ENCODE peak calls at places on chromosome 15, in nine cellular contexts. L, X, D, Z, A, P, Y, U and E are unnamed samples.

GRCh38 chr15:94987085-94987484 is 755.7 kb downstream of the MCTP2 start:
- DNase-seq in L (no peak), X (no peak), D (no peak), Z (no peak), A (no peak), P (no peak), Y (no peak), U (no peak), E (no peak)

GRCh38 chr15:61818801-61819200 is 241.4 kb downstream of the VPS13C start:
- DNase-seq in L (no peak), X (no peak), D (no peak), Z (no peak), A (no peak), P (no peak), Y (no peak), U (no peak), E (no peak)

GRCh38 chr15:42929449-42929848 is 8.9 kb upstream of the TTBK2 start:
- DNase-seq in L (no peak), X (no peak), D (no peak), Z (no peak), A (no peak), P (no peak), Y (no peak), U (no peak), E (no peak)

GRCh38 chr15:62125763-62126162 is 39.3 kb downstream of the C2CD4B start:
- DNase-seq in L (no peak), X (no peak), D (no peak), Z (peak; percentile 66), A (no peak), P (no peak), Y (no peak), U (peak; percentile 61), E (no peak)

GRCh38 chr15:86830304-86830703 is 750.6 kb downstream of the AGBL1 start:
- DNase-seq in L (no peak), X (no peak), D (no peak), Z (no peak), A (no peak), P (no peak), Y (no peak), U (no peak), E (no peak)

GRCh38 chr15:72864681-72865080 is 81.1 kb upstream of the ADPGK start:
- DNase-seq in L (no peak), X (no peak), D (no peak), Z (no peak), A (no peak), P (no peak), Y (no peak), U (no peak), E (no peak)

GRCh38 chr15:60407406-60407805 is 9.6 kb upstream of the ANXA2 start:
- DNase-seq in L (no peak), X (no peak), D (peak; percentile 83), Z (no peak), A (no peak), P (no peak), Y (no peak), U (peak; percentile 92), E (no peak)

GRCh38 chr15:98560338-98560737 is 88.0 kb upstream of the IGF1R start:
- DNase-seq in L (no peak), X (no peak), D (no peak), Z (no peak), A (no peak), P (no peak), Y (no peak), U (no peak), E (no peak)

GRCh38 chr15:64713592-64713991 is 61.8 kb downstream of the RBPMS2 start:
- DNase-seq in L (no peak), X (no peak), D (no peak), Z (no peak), A (no peak), P (no peak), Y (no peak), U (no peak), E (no peak)

GRCh38 chr15:40847225-40847961 is 3.5 kb downstream of the SPINT1 start:
- DNase-seq in L (no peak), X (no peak), D (no peak), Z (peak; percentile 64), A (peak; percentile 69), P (peak; percentile 21), Y (peak; percentile 81), U (no peak), E (peak; percentile 82)

GRCh38 chr15:52419494-52419893 is 109.2 kb downstream of the MYO5A start:
- DNase-seq in L (no peak), X (no peak), D (no peak), Z (no peak), A (no peak), P (no peak), Y (no peak), U (no peak), E (no peak)

GRCh38 chr15:29018406-29018805 is 132.6 kb downstream of the APBA2 start:
- DNase-seq in L (no peak), X (no peak), D (no peak), Z (no peak), A (no peak), P (no peak), Y (no peak), U (no peak), E (no peak)

GRCh38 chr15:31162721-31163510 is 61.4 kb upstream of the TRPM1 start:
- DNase-seq in L (no peak), X (no peak), D (no peak), Z (no peak), A (no peak), P (no peak), Y (no peak), U (no peak), E (no peak)

GRCh38 chr15:101795455-101795854 is 7.9 kb upstream of the OR4F6 start:
- DNase-seq in L (no peak), X (peak; percentile 70), D (peak; percentile 73), Z (no peak), A (no peak), P (no peak), Y (no peak), U (peak; percentile 81), E (no peak)

GRCh38 chr15:63896336-63897115 is 62.8 kb upstream of the HERC1 start:
- DNase-seq in L (peak; percentile 87), X (no peak), D (peak; percentile 78), Z (peak; percentile 48), A (peak; percentile 58), P (no peak), Y (peak; percentile 83), U (peak; percentile 73), E (peak; percentile 63)

GRCh38 chr15:86493884-86494283 is 414.2 kb downstream of the AGBL1 start:
- DNase-seq in L (no peak), X (no peak), D (no peak), Z (no peak), A (no peak), P (no peak), Y (no peak), U (no peak), E (no peak)

GRCh38 chr15:66594344-66594743 is 28.5 kb upstream of the LCTL start:
- DNase-seq in L (no peak), X (no peak), D (no peak), Z (no peak), A (no peak), P (no peak), Y (no peak), U (no peak), E (no peak)
- TF ChIP-seq CTCF in L (no peak), X (no peak), D (peak; percentile 10), Z (no peak), A (no peak), P (no peak), Y (no peak), U (no peak), E (no peak)

DNA sequence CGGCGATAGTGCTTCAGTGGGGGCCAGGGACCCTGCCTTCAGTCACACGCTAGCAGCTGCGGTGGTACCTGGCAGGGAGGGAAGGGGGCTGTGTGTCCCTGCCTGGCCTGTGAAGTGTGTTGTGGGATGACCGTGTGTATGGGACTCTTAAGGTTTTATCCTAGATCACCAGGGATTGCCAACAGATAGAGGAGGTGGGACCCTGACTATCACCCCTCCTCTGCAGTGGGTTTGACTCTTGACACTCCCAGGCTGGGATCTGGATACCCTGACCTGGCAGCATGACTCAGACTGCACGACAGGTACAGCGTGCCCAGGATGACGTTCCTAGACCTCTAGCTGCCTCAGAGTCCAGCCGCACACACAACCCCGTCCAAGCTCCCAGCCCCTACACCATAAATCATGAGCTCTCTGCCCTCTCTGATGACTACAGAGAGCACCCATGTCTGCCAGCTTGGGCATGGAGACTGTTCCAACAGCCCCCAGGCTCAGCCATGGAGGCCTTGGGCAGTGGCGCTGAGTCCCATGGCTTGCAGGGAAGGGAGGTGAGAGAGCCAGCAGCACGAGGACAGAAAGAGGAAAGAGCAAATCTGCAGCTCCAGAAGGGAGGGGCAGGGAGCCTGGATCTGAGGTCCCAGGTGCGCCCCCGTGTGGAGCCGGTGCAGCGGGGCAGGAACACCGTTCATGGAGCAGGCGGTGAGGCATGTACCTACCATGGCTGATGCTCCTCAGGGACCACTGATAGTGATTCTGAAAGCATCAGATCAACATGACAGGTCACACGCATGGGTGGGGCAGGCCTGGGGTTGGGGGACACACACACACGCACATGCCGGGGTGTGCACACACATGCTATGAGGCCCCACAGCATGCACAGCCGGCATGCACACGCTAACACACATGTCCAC is 71.0 kb downstream of the ADAMTS7 start:
- DNase-seq in L (peak; percentile 80), X (no peak), D (no peak), Z (peak; percentile 91), A (peak; percentile 79), P (no peak), Y (peak; percentile 41), U (peak; percentile 36), E (peak; percentile 53)
- TF ChIP-seq CTCF in L (peak; percentile 35), X (peak; percentile 51), D (peak; percentile 55), Z (peak; percentile 69), A (peak; percentile 47), P (peak; percentile 34), Y (peak; percentile 57), U (peak; percentile 36), E (peak; percentile 26)

GRCh38 chr15:80996247-80996646 is 4.5 kb upstream of the TLNRD1 start:
- DNase-seq in L (no peak), X (no peak), D (no peak), Z (no peak), A (no peak), P (no peak), Y (no peak), U (peak; percentile 53), E (no peak)
- TF ChIP-seq CTCF in L (peak; percentile 42), X (peak; percentile 36), D (peak; percentile 45), Z (peak; percentile 46), A (peak; percentile 33), P (peak; percentile 48), Y (peak; percentile 43), U (peak; percentile 67), E (peak; percentile 78)

GRCh38 chr15:51286816-51287215 is 51.6 kb downstream of the CYP19A1 start:
- DNase-seq in L (no peak), X (no peak), D (no peak), Z (peak; percentile 23), A (no peak), P (no peak), Y (peak; percentile 37), U (no peak), E (no peak)
- TF ChIP-seq CTCF in L (no peak), X (no peak), D (no peak), Z (no peak), A (no peak), P (peak; percentile 45), Y (peak; percentile 27), U (peak; percentile 2), E (no peak)